ENCODE peak calls at places on chromosomes 2 and 18, in six cellular contexts. Q is NCI-H774; F is T-helper 17 cell; T is right cardiac atrium; S is activated CD8-positive, alpha-beta memory T cell treated with anti-CD3 and anti-CD28 coated beads, Interleukin-2, amount 10 ng/mL, durations not matched to agents 7 days and 5 days; U is HCEC 1CT. L is an unnamed sample.

GRCh38 chr18:74152906-74153305 is 4.6 kb downstream of the TIMM21 start:
- DNase-seq in U (no peak), T (no peak), Q (no peak), S (no peak), F (no peak), L (no peak)

GRCh38 chr18:48292787-48293409 is 116.3 kb downstream of the ZBTB7C start:
- DNase-seq in S (peak), U (no peak), F (no peak), T (no peak), Q (no peak), L (no peak)

GRCh38 chr2:215619989-215620388 is 184.1 kb upstream of the FN1 start:
- DNase-seq in Q (peak), F (no peak), U (no peak), T (peak), S (no peak), L (no peak)

GRCh38 chr18:62717059-62717849 is 1.9 kb downstream of the PHLPP1 start:
- DNase-seq in U (peak), T (no peak), F (no peak), Q (peak), S (peak), L (peak)

GRCh38 chr2:112482309-112483046 is 522 bp downstream of the TTL start:
- DNase-seq in S (peak), U (peak), T (peak), F (peak), Q (peak), L (no peak)

GRCh38 chr2:211429256-211429655 is 872.9 kb downstream of the CPS1 start:
- DNase-seq in S (no peak), T (no peak), Q (no peak), F (no peak), U (no peak), L (no peak)

GRCh38 chr2:205964111-205964761 is 121.7 kb downstream of the INO80D start:
- DNase-seq in F (no peak), Q (no peak), S (no peak), T (no peak), U (no peak), L (no peak)

GRCh38 chr18:48794251-48794970 is 156.4 kb downstream of the SMAD7 start:
- DNase-seq in U (no peak), T (peak), Q (no peak), F (no peak), S (no peak), L (no peak)

GRCh38 chr2:235391964-235392615 is 101.8 kb upstream of the AGAP1 start:
- DNase-seq in S (no peak), U (no peak), T (no peak), Q (no peak), F (no peak), L (no peak)

GRCh38 chr2:62287895-62288589 is 92.1 kb downstream of the B3GNT2 start:
- DNase-seq in Q (peak), T (peak), U (no peak), S (peak), F (no peak), L (no peak)

GRCh38 chr2:393711-394696 is 106.1 kb upstream of the ALKAL2 start:
- DNase-seq in S (peak), Q (no peak), U (no peak), T (no peak), F (no peak), L (peak)

GRCh38 chr2:19545507-19545906 is 187.1 kb upstream of the OSR1 start:
- DNase-seq in F (no peak), T (no peak), U (no peak), S (no peak), Q (no peak), L (no peak)

GRCh38 chr18:13547347-13547746 is 179.0 kb downstream of the FAM210A start:
- DNase-seq in F (no peak), Q (no peak), U (no peak), S (peak), T (peak), L (no peak)

GRCh38 chr2:225400060-225400511 is 576 bp downstream of the NYAP2 start:
- DNase-seq in S (no peak), U (peak), T (no peak), F (no peak), Q (peak), L (no peak)

GRCh38 chr2:191285252-191285651 is 40.0 kb downstream of the MYO1B start:
- DNase-seq in Q (no peak), F (no peak), T (no peak), U (no peak), S (no peak), L (no peak)

GRCh38 chr2:159942149-159942548 is 120.3 kb downstream of the PLA2R1 start:
- DNase-seq in U (peak), T (no peak), Q (no peak), S (no peak), F (no peak), L (no peak)

GRCh38 chr2:103276869-103277268 is 515.0 kb downstream of the TMEM182 start:
- DNase-seq in U (no peak), T (no peak), S (no peak), Q (no peak), F (no peak), L (no peak)

GRCh38 chr2:42225573-42225972 is 56.4 kb downstream of the EML4 start:
- DNase-seq in Q (no peak), S (no peak), T (no peak), F (no peak), U (no peak), L (no peak)

GRCh38 chr18:435940-436339 is 64.6 kb downstream of the COLEC12 start:
- DNase-seq in S (no peak), U (peak), T (no peak), F (no peak), Q (no peak), L (no peak)

GRCh38 chr2:9994462-9994861 is 43.0 kb downstream of the GRHL1 start:
- DNase-seq in T (no peak), S (no peak), U (no peak), F (no peak), Q (no peak), L (no peak)

GRCh38 chr18:13137939-13138821 is 80.4 kb upstream of the LDLRAD4 start:
- DNase-seq in T (peak), S (peak), U (no peak), F (peak), Q (peak), L (peak)

GRCh38 chr18:41666251-41666650 is 288.8 kb upstream of the PIK3C3 start:
- DNase-seq in T (no peak), S (no peak), F (no peak), U (no peak), Q (peak), L (no peak)